ENCODE peak calls at places on chromosomes 11 and 22, in six cellular contexts. O is HuH-7.5; P is stimulated activated naive CD4-positive, alpha-beta T cell; Y is mesenchymal stem cell; G is adrenal gland; Z is stimulated activated CD4-positive, alpha-beta T cell treated with anti-CD3 and anti-CD28 coated beads, TNF-alpha, amount 100 ng/mL, for 48 hours. C is an unnamed sample.

GRCh38 chr22:30245985-30246901 is at the start of gene LIF:
- DNase-seq in P (peak; percentile 49), Y (peak; percentile 83), Z (peak; percentile 41), O (peak; percentile 54), G (no peak), C (no peak)

GRCh38 chr11:102430158-102430836 is 22.3 kb downstream of the TMEM123 start:
- DNase-seq in O (no peak), G (no peak), P (peak; percentile 19), Y (no peak), Z (no peak), C (no peak)

GRCh38 chr22:39654959-39655579 is 84.5 kb downstream of the CACNA1I start:
- DNase-seq in O (no peak), Y (no peak), G (no peak), Z (no peak), P (no peak), C (no peak)

GRCh38 chr22:48450188-48450825 is 1377.4 kb downstream of the BRD1 start:
- DNase-seq in Y (no peak), Z (no peak), P (no peak), G (no peak), O (no peak), C (no peak)

GRCh38 chr11:46003647-46004046 is 81.2 kb downstream of the LARGE2 start:
- DNase-seq in P (no peak), Z (no peak), Y (no peak), O (no peak), G (no peak), C (no peak)

GRCh38 chr11:19714387-19715363 is 2.0 kb downstream of the NAV2 start:
- DNase-seq in Z (no peak), P (peak; percentile 5), O (no peak), G (peak; percentile 17), Y (peak; percentile 21), C (no peak)

GRCh38 chr11:110478410-110478809 is 48.7 kb downstream of the FDX1 start:
- DNase-seq in O (no peak), G (peak; percentile 55), P (no peak), Y (no peak), Z (no peak), C (no peak)

GRCh38 chr11:21771097-21771496 is 421.8 kb upstream of the ANO5 start:
- DNase-seq in G (no peak), Y (no peak), O (no peak), Z (no peak), P (no peak), C (no peak)

GRCh38 chr11:17774232-17775034 is 39.9 kb downstream of the KCNC1 start:
- DNase-seq in Y (no peak), G (no peak), Z (no peak), P (no peak), O (no peak), C (no peak)

GRCh38 chr22:43154887-43155536 is 3.7 kb downstream of the TSPO start:
- DNase-seq in G (peak; percentile 50), O (no peak), Z (no peak), Y (no peak), P (no peak), C (no peak)

GRCh38 chr11:113555071-113555739 is 80.0 kb upstream of the DRD2 start:
- DNase-seq in O (no peak), Y (peak; percentile 4), Z (no peak), G (no peak), P (no peak), C (no peak)

GRCh38 chr11:123719452-123719851 is 22.0 kb downstream of the ZNF202 start:
- DNase-seq in G (no peak), O (no peak), Z (no peak), Y (peak; percentile 32), P (no peak), C (no peak)

GRCh38 chr22:22348127-22348814 is 103.7 kb downstream of the VPREB1 start:
- DNase-seq in O (no peak), P (peak; percentile 10), Z (no peak), G (no peak), Y (peak; percentile 4), C (no peak)

GRCh38 chr11:1936781-1937615 is 10.1 kb upstream of the MRPL23 start:
- DNase-seq in P (no peak), O (no peak), G (peak; percentile 11), Z (no peak), Y (no peak), C (no peak)

GRCh38 chr11:75532200-75532972 is 6.6 kb upstream of the GDPD5 start:
- DNase-seq in Z (peak; percentile 61), Y (peak; percentile 61), P (peak; percentile 85), O (peak; percentile 67), G (no peak), C (peak; percentile 56)

GRCh38 chr11:122784325-122785155 is 53.8 kb upstream of the CRTAM start:
- DNase-seq in Y (peak; percentile 88), O (no peak), Z (no peak), P (no peak), G (peak; percentile 83), C (no peak)

GRCh38 chr11:73393011-73393380 is 16.8 kb downstream of the RELT start:
- DNase-seq in G (no peak), O (no peak), Z (no peak), Y (no peak), P (no peak), C (no peak)

GRCh38 chr11:118522571-118523072 is 4.7 kb upstream of the TTC36 start:
- DNase-seq in G (no peak), P (no peak), Z (no peak), O (peak; percentile 66), Y (peak; percentile 38), C (no peak)

GRCh38 chr11:117613521-117613920 is 183.5 kb downstream of the DSCAML1 start:
- DNase-seq in P (no peak), Z (no peak), Y (no peak), O (no peak), G (no peak), C (no peak)

GRCh38 chr22:29202231-29203192 is 3.2 kb upstream of the EMID1 start:
- DNase-seq in Z (peak; percentile 41), O (peak; percentile 92), G (no peak), Y (peak; percentile 82), P (no peak), C (peak; percentile 83)

GRCh38 chr22:46738961-46739870 is 1.2 kb upstream of the CERK start:
- DNase-seq in P (peak; percentile 74), Z (no peak), G (peak; percentile 75), O (peak; percentile 40), Y (peak; percentile 53), C (no peak)

GRCh38 chr11:118379497-118379896 is 20.1 kb downstream of the UBE4A start:
- DNase-seq in Z (no peak), O (no peak), G (no peak), P (no peak), Y (no peak), C (no peak)

GRCh38 chr11:34570584-34570983 is 50.3 kb upstream of the EHF start:
- DNase-seq in G (no peak), Y (no peak), Z (peak; percentile 11), O (no peak), P (no peak), C (no peak)

GRCh38 chr22:49258107-49259010 is 569.3 kb downstream of the BRD1 start:
- DNase-seq in P (no peak), Z (no peak), G (no peak), Y (no peak), O (no peak), C (no peak)

C was measured in GM18507.